ENCODE peak calls at places on chromosomes 13 and 19, in five cellular contexts. S is neuronal stem cell, R is trophoblast cell, X is mesenchymal stem cell, C is H1. M is an unnamed sample.

GRCh38 chr19:58296086-58296485 is 9.1 kb upstream of the ERVK3-1 start:
- DNase-seq in C (no peak), R (peak), X (no peak), S (no peak), M (no peak)

GRCh38 chr13:43881580-43881979 is 1.9 kb downstream of the LACC1 start:
- DNase-seq in R (no peak), X (no peak), S (no peak), C (no peak), M (no peak)

GRCh38 chr13:99465454-99465853 is 35.8 kb upstream of the TM9SF2 start:
- DNase-seq in S (no peak), R (no peak), X (no peak), C (no peak), M (no peak)

GRCh38 chr19:42657551-42657950 is 62.8 kb upstream of the CEACAM8 start:
- DNase-seq in X (no peak), R (peak), S (no peak), C (no peak), M (no peak)

GRCh38 chr13:44373601-44374347 is at the start of gene SERP2:
- DNase-seq in R (peak), S (peak), X (no peak), C (peak), M (peak)

GRCh38 chr13:26021516-26021915 is 30.3 kb downstream of the SHISA2 start:
- DNase-seq in R (peak), X (no peak), S (no peak), C (no peak), M (no peak)

GRCh38 chr13:91017669-91018053 is 329.8 kb upstream of the MIR17HG start:
- DNase-seq in R (peak), S (no peak), X (no peak), C (peak), M (peak)

GRCh38 chr13:22498006-22498405 is 682.8 kb upstream of the SGCG start:
- DNase-seq in R (no peak), X (no peak), S (no peak), C (no peak), M (no peak)

GRCh38 chr13:27012482-27013197 is 159.0 kb downstream of the USP12 start:
- DNase-seq in R (peak), X (peak), C (no peak), S (no peak), M (peak)

GRCh38 chr19:18126097-18126496 is 26.9 kb upstream of the PIK3R2 start:
- DNase-seq in C (no peak), S (no peak), R (no peak), X (no peak), M (no peak)

GRCh38 chr13:99577934-99578917 is 77.0 kb downstream of the TM9SF2 start:
- DNase-seq in X (peak), S (no peak), R (no peak), C (no peak), M (no peak)

GRCh38 chr13:111388851-111389500 is 68.5 kb downstream of the TEX29 start:
- DNase-seq in S (no peak), X (no peak), R (no peak), C (no peak), M (no peak)

GRCh38 chr19:46697142-46697960 is 19.6 kb downstream of the PRKD2 start:
- DNase-seq in S (peak), C (peak), R (peak), X (peak), M (peak)

GRCh38 chr13:40083841-40084240 is 428.4 kb downstream of the COG6 start:
- DNase-seq in S (no peak), R (no peak), C (no peak), X (no peak), M (no peak)

GRCh38 chr13:100209857-100210580 is 121.1 kb downstream of the PCCA start:
- DNase-seq in X (no peak), S (no peak), C (no peak), R (no peak), M (no peak)

GRCh38 chr19:1206063-1206732 is 620 bp downstream of the STK11 start:
- DNase-seq in R (no peak), S (no peak), C (no peak), X (no peak), M (no peak)

GRCh38 chr13:76677047-76677446 is 209.2 kb downstream of the KCTD12 start:
- DNase-seq in R (no peak), S (no peak), C (no peak), X (no peak), M (no peak)

GRCh38 chr13:63481334-63481733 is 2065.7 kb upstream of the PCDH20 start:
- DNase-seq in X (peak), R (no peak), C (no peak), S (no peak), M (no peak)

GRCh38 chr13:113581871-113582270 is 2.7 kb upstream of the TFDP1 start:
- DNase-seq in C (no peak), X (no peak), R (no peak), S (no peak), M (peak)

GRCh38 chr19:19261350-19262189 is 11.5 kb downstream of the TM6SF2 start:
- DNase-seq in S (peak), R (no peak), X (no peak), C (peak), M (peak)

GRCh38 chr19:10417598-10418280 is 2.6 kb upstream of the PDE4A start:
- DNase-seq in S (no peak), R (no peak), X (no peak), C (no peak), M (peak)

GRCh38 chr19:12639901-12640613 is 26.5 kb downstream of the MAN2B1 start:
- DNase-seq in C (peak), X (peak), S (peak), R (peak), M (peak)

GRCh38 chr13:23871616-23872220 is 17.5 kb downstream of the MIPEP start:
- DNase-seq in X (peak), C (no peak), R (peak), S (no peak), M (no peak)

GRCh38 chr13:51800456-51800855 is 3.5 kb downstream of the DHRS12 start:
- DNase-seq in C (no peak), X (no peak), R (no peak), S (no peak), M (no peak)

GRCh38 chr13:45228002-45228401 is 27.2 kb upstream of the KCTD4 start:
- DNase-seq in R (no peak), S (no peak), X (no peak), C (no peak), M (no peak)

GRCh38 chr19:49855277-49855675 is 4.3 kb downstream of the PTOV1 start:
- DNase-seq in S (no peak), R (no peak), X (no peak), C (no peak), M (no peak)

DNA sequence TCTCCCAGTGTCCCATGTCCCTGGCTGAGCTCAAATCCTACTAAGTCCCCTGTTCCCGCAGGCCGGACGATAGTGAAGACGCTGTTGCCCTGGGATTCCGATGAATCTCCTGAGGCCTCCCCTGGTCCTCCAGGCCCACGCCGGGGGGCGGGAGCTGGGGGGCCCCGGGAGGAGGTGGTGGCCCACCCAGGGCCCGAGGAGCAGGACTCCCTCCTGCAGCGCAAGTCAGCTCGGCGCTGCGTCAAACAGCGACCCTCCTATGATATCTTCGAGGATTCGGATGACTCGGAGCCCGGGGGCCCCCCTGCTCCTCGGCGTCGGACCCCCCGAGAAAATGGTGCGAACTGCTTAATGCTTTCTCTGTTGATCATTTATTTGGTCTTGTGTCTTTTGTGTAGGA is 5.9 kb downstream of the KMT2B start:
- DNase-seq in R (no peak), S (no peak), X (no peak), C (no peak), M (no peak)
- H2BK12ac ChIP-seq in R (no peak), S (no peak), X (no peak), C (no peak), M (no peak)

GRCh38 chr13:31803327-31803726 is 64.0 kb downstream of the RXFP2 start:
- DNase-seq in C (no peak), R (no peak), S (no peak), X (no peak), M (no peak)
- H2BK12ac ChIP-seq in C (no peak), R (no peak), S (no peak), X (no peak), M (no peak)

DNA sequence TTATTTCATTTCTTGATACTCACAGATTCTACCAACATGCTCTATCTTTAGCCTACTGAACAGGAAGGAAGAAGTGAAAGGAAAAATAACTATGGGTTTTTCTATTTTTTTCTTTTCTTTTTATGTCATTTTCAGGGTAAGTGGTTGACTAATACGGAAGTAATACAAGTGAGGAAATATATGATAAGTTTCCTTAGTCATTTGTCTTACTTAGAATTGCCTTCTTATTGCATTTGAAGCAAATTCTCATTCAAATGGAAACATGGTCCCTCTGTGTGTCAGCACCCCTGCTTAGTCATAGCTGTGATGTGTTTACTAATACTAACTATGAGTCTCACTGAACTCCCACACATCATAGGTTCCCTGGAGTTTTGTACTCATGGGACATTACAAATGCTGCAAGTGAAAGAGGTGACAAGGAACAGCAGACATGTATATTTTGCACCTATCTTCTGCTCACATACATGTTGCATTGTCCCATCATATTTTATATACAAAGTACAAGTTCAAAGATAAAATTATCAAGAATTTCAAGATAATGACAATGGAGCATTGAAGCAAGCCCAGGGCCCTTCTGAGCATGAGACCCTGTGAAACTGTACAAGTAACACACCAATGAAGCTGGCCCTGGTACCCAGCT is 60.1 kb downstream of the DCT start:
- DNase-seq in X (peak), S (no peak), R (no peak), C (no peak), M (no peak)
- H2BK12ac ChIP-seq in X (no peak), S (no peak), R (no peak), C (no peak), M (no peak)

DNA sequence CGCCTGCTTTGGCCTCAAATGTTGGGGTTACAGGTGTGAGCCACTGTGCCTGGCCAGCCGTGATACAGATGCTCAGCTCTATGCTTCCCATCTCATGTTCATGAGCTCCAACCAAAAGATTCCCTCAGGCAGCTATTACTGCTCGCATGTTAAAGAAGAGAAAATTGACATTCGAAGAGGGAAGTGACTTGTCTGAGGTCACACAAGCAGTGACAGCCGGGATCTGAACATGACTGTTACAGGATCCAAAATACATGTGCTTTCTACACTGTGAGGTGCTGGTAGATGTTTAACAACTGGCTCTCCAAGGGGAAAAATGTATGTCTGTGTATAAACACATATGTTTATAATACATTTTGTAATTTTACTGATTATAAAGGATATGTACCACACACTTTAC is 11.3 kb downstream of the FPR1 start:
- DNase-seq in S (no peak), X (no peak), C (no peak), R (no peak), M (no peak)
- H2BK12ac ChIP-seq in S (no peak), X (no peak), C (no peak), R (no peak), M (no peak)

M was measured in H9.